ENCODE peak calls at places on chromosomes 5 and 9, in seven cellular contexts. V is NB4, P is body of pancreas, F is H9, G is neural progenitor cell, M is lower leg skin, B is fibroblast of pulmonary artery. Q is an unnamed sample.
A peak's percentile ranks its signal among the peaks of the same experiment; 100 is the strongest.

GRCh38 chr5:82163459-82164108 is 114.6 kb downstream of the RPS23 start:
- DNase-seq in P (no peak), B (peak; percentile 73), F (no peak), V (no peak), M (no peak), G (no peak), Q (no peak)

GRCh38 chr9:26575041-26575440 is 317.6 kb downstream of the CAAP1 start:
- DNase-seq in P (no peak), M (no peak), V (no peak), B (no peak), F (no peak), G (no peak), Q (no peak)

GRCh38 chr9:132364068-132364467 is 9.3 kb upstream of the SETX start:
- DNase-seq in V (no peak), B (no peak), P (no peak), F (no peak), M (no peak), G (no peak), Q (no peak)

GRCh38 chr5:168802337-168802736 is 223.2 kb upstream of the PANK3 start:
- DNase-seq in V (no peak), B (no peak), F (no peak), G (no peak), P (no peak), M (no peak), Q (no peak)

GRCh38 chr9:35510366-35510744 is 20.4 kb downstream of the RUSC2 start:
- DNase-seq in M (no peak), G (no peak), P (no peak), F (no peak), B (no peak), V (no peak), Q (no peak)

GRCh38 chr5:126801992-126802294 is 25.0 kb downstream of the LMNB1 start:
- DNase-seq in V (peak; percentile 36), P (no peak), B (peak; percentile 78), G (no peak), F (no peak), M (no peak), Q (no peak)

GRCh38 chr5:110265199-110265598 is 461.3 kb downstream of the TMEM232 start:
- DNase-seq in F (no peak), M (no peak), V (no peak), B (no peak), P (no peak), G (no peak), Q (no peak)

GRCh38 chr9:21326526-21327139 is 8.6 kb downstream of the KLHL9 start:
- DNase-seq in V (peak; percentile 76), B (peak; percentile 65), M (no peak), F (no peak), P (no peak), G (peak; percentile 58), Q (no peak)

GRCh38 chr5:141330299-141331080 is at the start of gene PCDHGA1:
- DNase-seq in B (peak; percentile 71), G (peak; percentile 13), V (peak; percentile 34), M (no peak), F (no peak), P (no peak), Q (no peak)

GRCh38 chr5:170327802-170328201 is 30.2 kb upstream of the LCP2 start:
- DNase-seq in G (no peak), P (no peak), F (no peak), M (no peak), B (no peak), V (peak; percentile 59), Q (no peak)

GRCh38 chr5:9431496-9432258 is 114.2 kb downstream of the SEMA5A start:
- DNase-seq in G (peak; percentile 81), M (no peak), V (no peak), F (no peak), B (peak; percentile 58), P (no peak), Q (no peak)

GRCh38 chr9:84138543-84138942 is 157.9 kb downstream of the RMI1 start:
- DNase-seq in F (no peak), G (no peak), M (no peak), V (no peak), P (no peak), B (no peak), Q (no peak)

GRCh38 chr5:65020492-65020891 is 251.8 kb downstream of the CWC27 start:
- DNase-seq in G (no peak), M (no peak), B (peak; percentile 35), F (no peak), V (no peak), P (no peak), Q (no peak)

GRCh38 chr9:87167161-87167560 is 219.9 kb upstream of the GAS1 start:
- DNase-seq in G (peak; percentile 14), F (no peak), M (no peak), V (no peak), B (no peak), P (no peak), Q (no peak)

GRCh38 chr9:135930446-135931345 is 23.4 kb upstream of the CAMSAP1 start:
- DNase-seq in P (no peak), B (no peak), G (no peak), F (no peak), M (no peak), V (no peak), Q (no peak)

GRCh38 chr5:604391-604831 is 7.7 kb upstream of the CEP72 start:
- DNase-seq in M (no peak), B (no peak), V (no peak), F (no peak), P (no peak), G (no peak), Q (no peak)

GRCh38 chr5:138469540-138470321 is 4.5 kb downstream of the EGR1 start:
- DNase-seq in M (no peak), B (peak; percentile 93), F (peak; percentile 80), G (peak; percentile 55), P (peak; percentile 86), V (no peak), Q (no peak)

GRCh38 chr5:73963021-73963420 is 337.0 kb downstream of the ARHGEF28 start:
- DNase-seq in M (no peak), V (no peak), P (peak; percentile 69), G (no peak), F (no peak), B (peak; percentile 54), Q (no peak)

GRCh38 chr9:20540169-20540863 is 82.0 kb downstream of the MLLT3 start:
- DNase-seq in V (no peak), G (no peak), B (no peak), M (no peak), F (no peak), P (no peak), Q (no peak)

GRCh38 chr5:124980174-124980941 is 233.9 kb upstream of the ZNF608 start:
- DNase-seq in M (no peak), G (peak; percentile 75), F (peak; percentile 75), P (no peak), V (no peak), B (no peak), Q (no peak)

GRCh38 chr9:114305189-114305555 is 17.7 kb upstream of the ORM1 start:
- DNase-seq in M (no peak), P (no peak), F (no peak), V (no peak), G (no peak), B (no peak), Q (no peak)

DNA sequence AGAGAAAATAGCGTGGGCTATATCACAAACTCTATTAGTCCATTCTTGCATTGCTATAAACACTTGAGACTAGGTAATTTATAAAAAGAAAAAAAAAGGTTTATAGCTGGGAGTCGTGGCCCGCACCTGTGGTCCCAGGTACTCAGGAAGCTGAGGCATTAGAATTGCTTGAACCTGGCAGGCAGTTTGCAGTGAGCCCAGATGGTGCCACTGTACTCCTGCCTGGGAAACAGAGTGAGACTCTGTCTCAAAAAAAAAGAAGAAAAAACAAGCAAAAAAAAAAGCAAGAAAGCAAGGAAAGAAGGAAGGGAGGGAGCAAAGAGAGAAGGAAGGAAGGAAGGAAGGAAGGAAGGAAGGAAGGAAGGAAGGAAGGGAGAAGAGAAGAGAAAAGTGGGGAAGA is 904.2 kb upstream of the EDIL3 start:
- DNase-seq in F (no peak), G (no peak), V (no peak), M (no peak), B (no peak), P (no peak), Q (no peak)
- TF ChIP-seq CTCF in F (peak; percentile 35), G (peak; percentile 15), V (no peak), M (no peak), B (no peak), P (no peak), Q (no peak)

DNA sequence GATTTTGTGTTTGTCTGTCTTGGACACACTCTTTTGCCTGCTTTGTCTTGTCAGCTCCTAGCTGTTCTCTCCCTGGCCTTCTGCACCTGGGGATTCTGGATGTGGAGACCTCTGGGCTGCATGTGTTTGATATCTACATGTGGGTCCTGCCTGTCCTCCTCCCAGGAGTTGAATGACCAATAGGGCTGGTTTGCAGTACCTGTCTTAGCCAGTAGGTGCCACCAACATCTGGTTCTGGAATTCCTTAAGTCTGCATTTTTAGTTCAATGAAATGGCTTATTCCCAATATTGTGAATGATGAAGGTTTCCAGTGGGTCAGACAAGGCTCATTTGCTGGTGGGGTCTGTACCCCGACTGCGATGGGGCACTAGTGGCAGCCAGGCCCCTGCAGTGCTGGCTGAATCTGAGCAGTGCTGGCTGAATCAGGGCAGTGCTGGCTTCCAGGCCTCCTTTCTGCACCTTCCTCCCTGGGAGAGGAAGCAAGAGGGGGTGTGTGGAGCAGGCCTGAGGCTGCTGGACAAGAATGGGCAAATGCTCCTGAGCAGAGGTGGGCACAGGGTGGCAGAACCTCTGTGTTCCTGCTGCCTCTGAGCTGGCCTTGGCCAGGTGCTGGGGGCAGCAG is 73.3 kb downstream of the RXRA start:
- DNase-seq in G (no peak), F (no peak), M (no peak), P (no peak), V (peak; percentile 64), B (peak; percentile 62), Q (no peak)
- TF ChIP-seq CTCF in G (peak; percentile 52), F (peak; percentile 68), M (no peak), P (peak; percentile 30), V (peak; percentile 64), B (peak; percentile 65), Q (no peak)

DNA sequence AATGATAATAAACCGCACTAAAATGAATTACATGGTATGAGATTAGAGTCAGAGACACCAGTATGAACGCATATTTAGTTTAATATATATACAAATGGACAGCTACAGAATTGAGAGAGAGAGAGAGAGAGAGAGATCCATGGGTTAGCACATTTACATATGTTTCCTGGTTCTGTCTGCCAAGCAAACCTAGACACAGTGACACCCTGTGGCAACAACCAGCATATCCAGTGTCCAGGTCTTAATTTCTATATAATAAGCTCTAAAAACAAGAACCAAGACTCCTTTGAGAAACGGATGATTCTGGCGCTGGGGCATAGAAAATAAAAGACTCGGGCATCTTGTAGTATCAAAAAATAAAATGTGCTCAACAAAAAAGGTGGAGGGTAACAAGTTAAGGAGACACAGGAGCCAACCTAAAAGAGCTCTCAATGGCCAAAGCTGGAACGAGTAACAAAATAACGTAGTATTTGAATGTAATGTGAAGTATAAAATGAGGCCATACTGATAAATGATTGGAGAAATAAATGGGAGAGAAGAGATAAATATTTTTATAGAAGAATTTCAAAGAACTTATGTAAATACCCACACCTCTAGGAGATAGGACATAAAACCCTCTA is 84.5 kb downstream of the RFX3 start:
- DNase-seq in F (peak; percentile 42), V (peak; percentile 86), M (peak; percentile 28), G (peak; percentile 59), P (peak; percentile 52), B (peak; percentile 87), Q (no peak)
- TF ChIP-seq CTCF in F (peak; percentile 77), V (peak; percentile 91), M (no peak), G (peak; percentile 68), P (peak; percentile 78), B (peak; percentile 83), Q (no peak)

GRCh38 chr9:98551511-98552286 is 157.0 kb downstream of the GABBR2 start:
- DNase-seq in M (peak; percentile 5), V (no peak), P (no peak), F (no peak), B (peak; percentile 56), G (no peak), Q (no peak)
- TF ChIP-seq CTCF in M (no peak), V (no peak), P (no peak), F (no peak), B (peak; percentile 3), G (no peak), Q (no peak)

Q was measured in omental fat pad.